ENCODE peak calls at places on chromosome 7, in four cellular contexts. One of them, this sample, is unnamed.

GRCh38 chr7:99645590-99645989 is 28.8 kb downstream of the ZSCAN25 start:
- DNase-seq in HepG2: no peak
- DNase-seq in Peyer's patch: no peak
- DNase-seq in uterus: no peak
- DNase-seq in this sample: no peak

GRCh38 chr7:20435305-20435704 is 104.6 kb downstream of the ITGB8 start:
- DNase-seq in HepG2: no peak
- DNase-seq in Peyer's patch: peak; percentile 66
- DNase-seq in uterus: peak; percentile 54
- DNase-seq in this sample: no peak

GRCh38 chr7:18890134-18890533 is 227.3 kb downstream of the TWIST1 start:
- DNase-seq in uterus: no peak
- DNase-seq in Peyer's patch: no peak
- DNase-seq in HepG2: no peak
- DNase-seq in this sample: no peak

GRCh38 chr7:149475121-149476045 is 14.5 kb upstream of the ZNF777 start:
- DNase-seq in HepG2: no peak
- DNase-seq in Peyer's patch: no peak
- DNase-seq in uterus: no peak
- DNase-seq in this sample: no peak

GRCh38 chr7:77426521-77427051 is 10.4 kb upstream of the GSAP start:
- DNase-seq in uterus: no peak
- DNase-seq in Peyer's patch: no peak
- DNase-seq in HepG2: no peak
- DNase-seq in this sample: no peak

GRCh38 chr7:95901006-95901405 is 128.7 kb downstream of the DYNC1I1 start:
- DNase-seq in Peyer's patch: no peak
- DNase-seq in uterus: no peak
- DNase-seq in HepG2: no peak
- DNase-seq in this sample: no peak

GRCh38 chr7:135197906-135198655 is 13.2 kb downstream of the WDR91 start:
- DNase-seq in Peyer's patch: no peak
- DNase-seq in HepG2: no peak
- DNase-seq in uterus: no peak
- DNase-seq in this sample: no peak

GRCh38 chr7:30238721-30239441 is 45.5 kb upstream of the ZNRF2 start:
- DNase-seq in HepG2: peak; percentile 91
- DNase-seq in uterus: no peak
- DNase-seq in Peyer's patch: no peak
- DNase-seq in this sample: no peak

GRCh38 chr7:28181921-28182517 is 1.4 kb upstream of the JAZF1 start:
- DNase-seq in HepG2: no peak
- DNase-seq in Peyer's patch: no peak
- DNase-seq in uterus: no peak
- DNase-seq in this sample: no peak

GRCh38 chr7:116327751-116328150 is 117.4 kb downstream of the TES start:
- DNase-seq in uterus: no peak
- DNase-seq in HepG2: no peak
- DNase-seq in Peyer's patch: no peak
- DNase-seq in this sample: no peak

GRCh38 chr7:30799206-30799975 is 28.2 kb downstream of the MINDY4 start:
- DNase-seq in Peyer's patch: no peak
- DNase-seq in uterus: peak; percentile 66
- DNase-seq in HepG2: no peak
- DNase-seq in this sample: peak; percentile 90

GRCh38 chr7:103446046-103446520 is at the start of gene SLC26A5:
- DNase-seq in uterus: no peak
- DNase-seq in HepG2: no peak
- DNase-seq in Peyer's patch: no peak
- DNase-seq in this sample: no peak

GRCh38 chr7:112271162-112271561 is 64.7 kb downstream of the ZNF277 start:
- DNase-seq in uterus: no peak
- DNase-seq in HepG2: no peak
- DNase-seq in Peyer's patch: no peak
- DNase-seq in this sample: no peak

GRCh38 chr7:87038993-87039716 is 20.3 kb downstream of the ELAPOR2 start:
- DNase-seq in Peyer's patch: no peak
- DNase-seq in uterus: no peak
- DNase-seq in HepG2: no peak
- DNase-seq in this sample: no peak

GRCh38 chr7:94348142-94348541 is 46.6 kb upstream of the COL1A2 start:
- DNase-seq in Peyer's patch: no peak
- DNase-seq in HepG2: no peak
- DNase-seq in uterus: peak; percentile 82
- DNase-seq in this sample: no peak

GRCh38 chr7:111138196-111138569 is 47.3 kb downstream of the LRRN3 start:
- DNase-seq in uterus: peak; percentile 19
- DNase-seq in Peyer's patch: peak; percentile 56
- DNase-seq in HepG2: no peak
- DNase-seq in this sample: peak; percentile 25

GRCh38 chr7:103727982-103728610 is 261.4 kb downstream of the RELN start:
- DNase-seq in Peyer's patch: no peak
- DNase-seq in HepG2: no peak
- DNase-seq in uterus: no peak
- DNase-seq in this sample: no peak

GRCh38 chr7:66348959-66349358 is 143.8 kb downstream of the TPST1 start:
- DNase-seq in HepG2: no peak
- DNase-seq in uterus: no peak
- DNase-seq in Peyer's patch: no peak
- DNase-seq in this sample: peak; percentile 95

GRCh38 chr7:12570148-12570528 is 382 bp upstream of the SCIN start:
- DNase-seq in uterus: no peak
- DNase-seq in Peyer's patch: peak; percentile 58
- DNase-seq in HepG2: no peak
- DNase-seq in this sample: peak; percentile 14

GRCh38 chr7:142805350-142806020 is 34.7 kb downstream of the PRSS2 start:
- DNase-seq in HepG2: no peak
- DNase-seq in Peyer's patch: no peak
- DNase-seq in uterus: no peak
- DNase-seq in this sample: no peak

GRCh38 chr7:10924370-10924769 is 49.3 kb upstream of the PHF14 start:
- DNase-seq in HepG2: no peak
- DNase-seq in uterus: no peak
- DNase-seq in Peyer's patch: no peak
- DNase-seq in this sample: no peak

GRCh38 chr7:141370178-141370577 is 181.0 kb upstream of the AGK start:
- DNase-seq in uterus: no peak
- DNase-seq in Peyer's patch: no peak
- DNase-seq in HepG2: no peak
- DNase-seq in this sample: no peak

GRCh38 chr7:151249732-151250072 is 1.2 kb upstream of the SMARCD3 start:
- DNase-seq in uterus: peak; percentile 79
- DNase-seq in Peyer's patch: no peak
- DNase-seq in HepG2: no peak
- DNase-seq in this sample: no peak

GRCh38 chr7:115008465-115009114 is 86.7 kb downstream of the MDFIC start:
- DNase-seq in HepG2: no peak
- DNase-seq in uterus: peak; percentile 89
- DNase-seq in Peyer's patch: peak; percentile 62
- DNase-seq in this sample: no peak

GRCh38 chr7:41097501-41097900 is 605.4 kb downstream of the INHBA start:
- DNase-seq in Peyer's patch: no peak
- DNase-seq in HepG2: no peak
- DNase-seq in uterus: no peak
- DNase-seq in this sample: no peak

GRCh38 chr7:73451780-73452398 is 18.3 kb downstream of the FZD9 start:
- DNase-seq in HepG2: peak; percentile 57
- DNase-seq in uterus: no peak
- DNase-seq in Peyer's patch: no peak
- DNase-seq in this sample: peak; percentile 78

GRCh38 chr7:33563010-33563409 is 342.3 kb upstream of the BMPER start:
- DNase-seq in HepG2: no peak
- DNase-seq in Peyer's patch: no peak
- DNase-seq in uterus: no peak
- DNase-seq in this sample: no peak

GRCh38 chr7:76003351-76003750 is 9.0 kb upstream of the TMEM120A start:
- DNase-seq in Peyer's patch: no peak
- DNase-seq in HepG2: no peak
- DNase-seq in uterus: no peak
- DNase-seq in this sample: no peak

GRCh38 chr7:76011437-76011836 is 17.0 kb upstream of the TMEM120A start:
- DNase-seq in HepG2: no peak
- DNase-seq in Peyer's patch: no peak
- DNase-seq in uterus: peak; percentile 28
- DNase-seq in this sample: no peak

GRCh38 chr7:76009672-76010600 is 15.5 kb upstream of the TMEM120A start:
- DNase-seq in HepG2: no peak
- DNase-seq in Peyer's patch: no peak
- DNase-seq in uterus: no peak
- DNase-seq in this sample: no peak

GRCh38 chr7:76002822-76003221 is 8.4 kb upstream of the TMEM120A start:
- DNase-seq in HepG2: no peak
- DNase-seq in Peyer's patch: no peak
- DNase-seq in uterus: no peak
- DNase-seq in this sample: no peak

DNA sequence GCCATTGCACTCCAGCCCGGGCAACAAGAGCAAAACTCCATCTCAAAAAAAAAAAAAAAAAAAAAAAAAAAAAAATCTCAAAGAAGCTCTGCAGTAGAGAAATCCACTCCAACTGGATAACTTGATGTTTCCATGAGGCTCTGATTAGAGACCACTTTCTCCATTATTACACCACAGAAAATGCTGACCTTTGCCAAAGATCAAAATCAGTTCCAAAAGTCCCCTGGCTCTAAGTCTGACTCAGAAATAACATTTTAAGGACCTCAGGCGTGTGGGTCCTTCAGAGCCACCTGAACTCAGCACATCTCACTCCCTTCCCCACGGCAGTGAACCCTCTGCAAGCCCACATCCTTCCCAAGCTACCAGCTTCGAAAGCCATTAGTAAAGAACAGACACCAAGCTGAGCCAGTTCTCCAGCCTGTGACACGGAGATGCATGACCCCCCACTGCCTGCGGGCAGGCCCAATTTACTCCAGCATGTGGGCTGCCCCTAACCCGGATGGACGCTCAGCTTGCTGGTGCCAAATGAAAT is 13.8 kb upstream of the TMEM120A start:
- DNase-seq in uterus: no peak
- DNase-seq in HepG2: no peak
- DNase-seq in Peyer's patch: no peak
- DNase-seq in this sample: no peak
- TF ChIP-seq POLR2A in uterus: no peak
- TF ChIP-seq POLR2A in HepG2: no peak
- TF ChIP-seq POLR2A in Peyer's patch: no peak
- TF ChIP-seq POLR2A in this sample: no peak

DNA sequence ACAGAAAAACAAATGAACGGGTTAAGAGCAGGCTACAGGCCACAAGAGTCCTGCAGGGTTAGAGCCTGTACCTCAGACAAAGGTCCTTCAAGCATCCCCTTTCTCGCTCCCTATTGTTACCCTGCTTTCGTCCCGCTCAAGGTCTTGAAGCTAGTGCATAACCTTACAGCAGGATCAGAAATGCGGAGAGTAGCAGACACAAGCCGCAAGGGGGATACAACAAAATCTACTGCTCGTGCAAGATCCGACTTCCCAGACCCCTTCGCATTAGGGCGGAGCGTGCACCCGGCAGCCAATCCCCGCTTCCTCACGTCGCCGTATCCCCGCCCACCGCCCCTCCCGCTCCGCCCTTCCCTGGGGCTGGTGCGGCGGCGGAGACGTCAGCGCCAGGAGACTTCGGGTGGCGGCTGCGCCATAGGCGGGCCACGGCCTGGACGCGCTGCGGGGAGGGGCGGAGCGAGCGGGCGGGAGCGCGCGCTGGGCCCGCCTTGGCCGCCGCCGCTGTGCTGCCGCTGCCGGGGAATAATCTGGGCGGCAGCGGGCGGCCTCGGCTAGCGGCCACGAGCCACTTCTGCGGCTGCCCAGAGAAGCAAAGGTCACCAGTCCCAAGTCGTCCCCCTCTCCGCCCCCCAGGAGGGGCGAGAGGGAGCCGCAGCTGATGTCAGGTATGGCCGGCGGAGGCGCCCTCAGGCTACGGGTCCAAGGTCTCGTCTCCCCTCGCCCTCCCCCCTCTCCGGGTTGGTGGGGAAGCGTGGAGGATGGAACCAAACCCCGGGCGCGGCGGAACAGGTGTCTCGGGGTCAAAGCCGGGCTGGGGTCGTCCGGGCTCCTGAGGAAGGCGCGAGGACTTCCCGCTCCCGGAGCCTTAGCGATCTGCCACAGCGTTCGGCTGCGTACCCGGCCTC is at the start of gene C1GALT1:
- DNase-seq in uterus: peak; percentile 97
- DNase-seq in Peyer's patch: peak; percentile 99
- DNase-seq in HepG2: peak; percentile 95
- DNase-seq in this sample: peak; percentile 100
- TF ChIP-seq POLR2A in uterus: peak; percentile 94
- TF ChIP-seq POLR2A in Peyer's patch: peak; percentile 68
- TF ChIP-seq POLR2A in HepG2: peak; percentile 96
- TF ChIP-seq POLR2A in this sample: peak; percentile 97

GRCh38 chr7:128405345-128406146 is 4.2 kb downstream of the IMPDH1 start:
- DNase-seq in HepG2: no peak
- DNase-seq in Peyer's patch: peak; percentile 72
- DNase-seq in uterus: no peak
- DNase-seq in this sample: peak; percentile 84
- TF ChIP-seq POLR2A in HepG2: no peak
- TF ChIP-seq POLR2A in Peyer's patch: no peak
- TF ChIP-seq POLR2A in uterus: no peak
- TF ChIP-seq POLR2A in this sample: peak; percentile 52

GRCh38 chr7:129959480-129960332 is 6.9 kb upstream of the UBE2H start:
- DNase-seq in HepG2: no peak
- DNase-seq in uterus: no peak
- DNase-seq in Peyer's patch: no peak
- DNase-seq in this sample: peak; percentile 70

GRCh38 chr7:129952653-129953560 is at the start of gene UBE2H:
- DNase-seq in HepG2: peak; percentile 70
- DNase-seq in Peyer's patch: peak; percentile 96
- DNase-seq in uterus: peak; percentile 90
- DNase-seq in this sample: peak; percentile 95

GRCh38 chr7:129955993-129956543 is 3.3 kb upstream of the UBE2H start:
- DNase-seq in Peyer's patch: no peak
- DNase-seq in uterus: no peak
- DNase-seq in HepG2: no peak
- DNase-seq in this sample: no peak

DNA sequence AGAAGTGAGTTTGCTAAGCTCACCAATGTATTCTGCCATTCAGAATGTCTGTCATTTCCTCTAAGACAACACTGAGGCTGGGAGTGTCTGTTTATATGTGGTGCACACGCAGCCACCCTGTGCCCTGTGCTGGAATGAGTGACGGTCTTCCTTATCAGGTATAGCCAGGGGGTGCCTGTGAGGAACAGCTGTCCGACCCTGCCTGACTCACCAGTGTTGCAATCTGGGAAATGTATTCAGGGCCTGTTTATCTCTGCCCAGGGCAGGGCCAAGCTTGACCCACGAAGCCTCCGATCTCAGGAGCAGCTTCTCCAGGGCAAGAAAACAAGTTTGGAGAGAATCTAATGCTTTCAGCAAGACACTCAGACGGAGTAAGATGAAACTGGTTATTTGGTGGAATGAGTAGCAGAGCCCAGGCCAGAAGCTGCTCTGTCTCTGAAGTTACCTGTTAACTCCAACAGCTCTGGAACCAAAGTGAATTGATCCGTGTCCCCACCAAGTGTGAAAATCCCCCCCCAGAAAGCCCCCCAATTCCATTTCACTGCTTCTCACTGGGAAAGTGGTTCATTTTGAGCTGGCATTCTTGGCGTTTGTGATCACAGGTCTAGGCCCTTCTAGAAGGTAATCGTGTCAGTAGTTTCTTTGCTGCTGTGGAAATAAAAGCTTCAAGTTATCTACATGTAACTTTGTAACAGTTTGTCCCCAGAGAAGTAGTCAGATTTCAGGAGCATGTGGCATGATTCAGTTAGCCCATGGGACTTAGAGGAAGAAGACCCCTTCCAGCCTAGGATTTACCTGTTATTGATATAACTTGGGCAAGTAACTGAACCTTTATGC is 6.1 kb upstream of the UBE2H start:
- DNase-seq in Peyer's patch: peak; percentile 89
- DNase-seq in uterus: no peak
- DNase-seq in HepG2: peak; percentile 84
- DNase-seq in this sample: peak; percentile 97
- TF ChIP-seq POLR2A in Peyer's patch: no peak
- TF ChIP-seq POLR2A in uterus: no peak
- TF ChIP-seq POLR2A in HepG2: peak; percentile 20
- TF ChIP-seq POLR2A in this sample: no peak